ENCODE peak calls at places on chromosomes 1 and 21, in four cellular contexts. One of them, this sample, is unnamed.

GRCh38 chr1:190908691-190909090 is 431.0 kb upstream of the BRINP3 start:
- DNase-seq in stomach: no peak
- DNase-seq in brain microvascular endothelial cell: no peak
- DNase-seq in HFFc6: peak
- DNase-seq in this sample: peak

GRCh38 chr1:48236716-48237470 is 14.4 kb downstream of the SLC5A9 start:
- DNase-seq in stomach: no peak
- DNase-seq in HFFc6: no peak
- DNase-seq in brain microvascular endothelial cell: peak
- DNase-seq in this sample: peak

GRCh38 chr1:59110287-59110686 is 186.6 kb upstream of the FGGY start:
- DNase-seq in stomach: no peak
- DNase-seq in brain microvascular endothelial cell: no peak
- DNase-seq in HFFc6: no peak
- DNase-seq in this sample: no peak

GRCh38 chr1:40462956-40463590 is 12.8 kb downstream of the ZFP69B start:
- DNase-seq in HFFc6: no peak
- DNase-seq in brain microvascular endothelial cell: no peak
- DNase-seq in stomach: no peak
- DNase-seq in this sample: no peak

GRCh38 chr1:29541641-29542040 is 305.3 kb downstream of the PTPRU start:
- DNase-seq in brain microvascular endothelial cell: no peak
- DNase-seq in HFFc6: no peak
- DNase-seq in stomach: peak
- DNase-seq in this sample: no peak

GRCh38 chr1:112007169-112007568 is 17.7 kb upstream of the KCND3 start:
- DNase-seq in stomach: no peak
- DNase-seq in brain microvascular endothelial cell: no peak
- DNase-seq in HFFc6: no peak
- DNase-seq in this sample: no peak

GRCh38 chr21:34592120-34592561 is 22.8 kb downstream of the RCAN1 start:
- DNase-seq in HFFc6: no peak
- DNase-seq in stomach: peak
- DNase-seq in brain microvascular endothelial cell: peak
- DNase-seq in this sample: no peak

GRCh38 chr1:33532936-33533335 is 60.5 kb downstream of the ZSCAN20 start:
- DNase-seq in stomach: no peak
- DNase-seq in brain microvascular endothelial cell: no peak
- DNase-seq in HFFc6: no peak
- DNase-seq in this sample: no peak

GRCh38 chr1:118101445-118101844 is 83.6 kb downstream of the SPAG17 start:
- DNase-seq in brain microvascular endothelial cell: no peak
- DNase-seq in stomach: no peak
- DNase-seq in HFFc6: peak
- DNase-seq in this sample: no peak

GRCh38 chr1:14826172-14826636 is 227.7 kb downstream of the KAZN start:
- DNase-seq in brain microvascular endothelial cell: peak
- DNase-seq in stomach: no peak
- DNase-seq in HFFc6: peak
- DNase-seq in this sample: peak

GRCh38 chr1:226568077-226568831 is 19.7 kb downstream of the STUM start:
- DNase-seq in HFFc6: no peak
- DNase-seq in stomach: no peak
- DNase-seq in brain microvascular endothelial cell: no peak
- DNase-seq in this sample: peak

GRCh38 chr1:179295356-179295755 is 1.8 kb downstream of the SOAT1 start:
- DNase-seq in stomach: no peak
- DNase-seq in HFFc6: no peak
- DNase-seq in brain microvascular endothelial cell: no peak
- DNase-seq in this sample: no peak

GRCh38 chr1:241990040-241990439 is 8.9 kb downstream of the MAP1LC3C start:
- DNase-seq in stomach: peak
- DNase-seq in brain microvascular endothelial cell: peak
- DNase-seq in HFFc6: peak
- DNase-seq in this sample: peak

GRCh38 chr1:241985787-241986186 is 13.1 kb downstream of the MAP1LC3C start:
- DNase-seq in stomach: peak
- DNase-seq in brain microvascular endothelial cell: peak
- DNase-seq in HFFc6: peak
- DNase-seq in this sample: peak
- TF ChIP-seq CTCF in stomach: peak
- TF ChIP-seq CTCF in brain microvascular endothelial cell: peak
- TF ChIP-seq CTCF in HFFc6: peak
- TF ChIP-seq CTCF in this sample: peak

GRCh38 chr1:156485984-156486383 is 14.6 kb downstream of the MEF2D start:
- DNase-seq in stomach: no peak
- DNase-seq in HFFc6: no peak
- DNase-seq in brain microvascular endothelial cell: no peak
- DNase-seq in this sample: no peak
- TF ChIP-seq CTCF in stomach: no peak
- TF ChIP-seq CTCF in HFFc6: no peak
- TF ChIP-seq CTCF in brain microvascular endothelial cell: no peak
- TF ChIP-seq CTCF in this sample: no peak

GRCh38 chr1:54499097-54500029 is 48.7 kb upstream of the ACOT11 start:
- DNase-seq in HFFc6: peak
- DNase-seq in brain microvascular endothelial cell: peak
- DNase-seq in stomach: no peak
- DNase-seq in this sample: peak
- TF ChIP-seq CTCF in HFFc6: peak
- TF ChIP-seq CTCF in brain microvascular endothelial cell: peak
- TF ChIP-seq CTCF in stomach: peak
- TF ChIP-seq CTCF in this sample: peak

DNA sequence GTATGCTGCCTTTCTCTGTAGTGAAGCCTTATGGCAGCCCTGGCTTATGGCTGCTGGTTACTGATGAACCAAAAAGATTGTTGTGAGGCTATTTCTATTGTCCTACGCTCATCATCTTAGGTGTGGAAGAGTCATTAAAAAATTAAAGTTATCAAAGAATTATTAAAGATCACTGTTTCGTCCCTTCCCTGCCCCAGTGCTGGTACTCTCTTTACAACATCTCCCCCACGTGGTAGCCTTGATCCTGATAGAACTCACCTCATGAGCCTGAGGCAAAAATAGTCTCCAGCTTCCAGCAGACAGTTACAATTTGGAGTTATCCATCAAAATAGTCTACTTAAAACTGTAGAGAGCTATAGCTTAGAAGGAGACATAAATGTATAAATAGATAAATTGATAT is 201.5 kb downstream of the S1PR1 start:
- DNase-seq in stomach: no peak
- DNase-seq in HFFc6: no peak
- DNase-seq in brain microvascular endothelial cell: peak
- DNase-seq in this sample: peak
- TF ChIP-seq CTCF in stomach: no peak
- TF ChIP-seq CTCF in HFFc6: peak
- TF ChIP-seq CTCF in brain microvascular endothelial cell: peak
- TF ChIP-seq CTCF in this sample: peak

DNA sequence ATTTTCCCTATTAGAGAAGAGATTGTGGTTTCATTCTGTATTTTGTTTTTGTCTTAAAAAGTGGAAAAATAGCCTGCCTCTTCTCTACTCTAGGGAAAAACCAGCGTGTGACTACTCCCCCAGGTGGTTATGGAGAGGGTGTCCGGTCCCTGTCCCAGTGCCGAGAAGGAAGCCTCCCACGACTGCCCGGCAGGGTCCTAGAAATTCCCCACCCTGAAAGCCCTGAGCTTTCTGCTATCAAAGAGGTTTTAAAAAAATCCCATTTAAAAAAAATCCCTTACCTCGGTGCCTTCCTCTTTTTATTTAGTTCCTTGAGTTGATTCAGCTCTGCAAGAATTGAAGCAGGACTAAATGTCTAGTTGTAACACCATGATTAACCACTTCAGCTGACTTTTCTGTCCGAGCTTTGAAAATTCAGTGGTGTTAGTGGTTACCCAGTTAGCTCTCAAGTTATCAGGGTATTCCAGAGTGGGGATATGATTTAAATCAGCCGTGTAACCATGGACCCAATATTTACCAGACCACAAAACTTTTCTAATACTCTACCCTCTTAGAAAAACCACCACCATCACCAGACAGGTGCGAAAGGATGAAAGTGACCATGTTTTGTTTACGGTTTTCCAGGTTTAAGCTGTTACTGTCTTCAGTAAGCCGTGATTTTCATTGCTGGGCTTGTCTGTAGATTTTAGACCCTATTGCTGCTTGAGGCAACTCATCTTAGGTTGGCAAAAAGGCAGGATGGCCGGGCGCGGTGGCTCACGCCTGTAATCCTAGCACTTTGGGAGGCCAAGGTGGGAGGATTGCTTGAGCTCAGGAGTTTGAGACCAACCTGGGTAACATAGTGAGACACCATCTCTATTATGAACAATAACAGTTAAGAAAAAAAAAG is 34.9 kb upstream of the TDRD10 start:
- DNase-seq in HFFc6: no peak
- DNase-seq in brain microvascular endothelial cell: no peak
- DNase-seq in stomach: no peak
- DNase-seq in this sample: no peak
- TF ChIP-seq CTCF in HFFc6: peak
- TF ChIP-seq CTCF in brain microvascular endothelial cell: peak
- TF ChIP-seq CTCF in stomach: peak
- TF ChIP-seq CTCF in this sample: peak

DNA sequence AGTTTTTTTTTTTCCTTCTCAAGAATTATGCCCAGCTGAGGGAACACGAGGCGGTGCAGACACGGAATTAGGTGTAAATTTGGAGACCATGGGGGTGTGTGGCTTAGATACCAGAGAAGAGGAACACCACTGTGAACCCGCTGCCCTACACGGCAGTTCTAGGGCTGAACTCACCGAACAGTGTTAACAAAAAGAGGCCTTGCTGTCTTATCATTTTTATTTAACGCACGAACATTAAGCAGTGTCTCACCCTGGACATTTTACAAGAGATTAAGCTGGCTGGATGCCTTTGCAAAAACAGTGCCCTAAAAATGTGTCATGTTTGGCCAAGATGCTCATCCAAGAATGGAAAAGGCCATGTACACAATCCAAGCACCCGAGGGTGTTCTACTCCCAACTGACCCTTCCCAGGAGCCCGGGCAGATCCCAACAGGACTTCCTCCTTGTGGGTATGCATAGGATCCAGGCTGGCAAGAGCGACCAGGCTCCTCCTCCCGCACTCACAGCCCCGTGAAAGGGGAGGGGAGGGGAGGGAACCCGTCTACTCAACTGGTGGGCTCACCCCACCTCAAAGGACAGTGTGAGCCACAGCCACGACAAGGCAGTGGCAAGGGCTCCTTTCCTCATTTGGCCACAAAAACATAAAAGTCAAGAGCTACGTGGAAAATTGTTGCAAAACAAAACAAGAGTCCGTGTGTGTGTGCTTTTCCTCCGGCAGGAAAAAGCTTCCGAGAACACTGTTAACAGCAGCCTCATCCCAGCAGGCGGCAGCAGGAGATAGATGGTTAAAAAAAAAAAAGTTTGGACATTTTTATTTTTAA is 20.3 kb downstream of the C2CD2 start:
- DNase-seq in HFFc6: peak
- DNase-seq in brain microvascular endothelial cell: no peak
- DNase-seq in stomach: no peak
- DNase-seq in this sample: peak
- TF ChIP-seq CTCF in HFFc6: peak
- TF ChIP-seq CTCF in brain microvascular endothelial cell: peak
- TF ChIP-seq CTCF in stomach: no peak
- TF ChIP-seq CTCF in this sample: peak

GRCh38 chr1:94528271-94528670 is 13.3 kb downstream of the F3 start:
- DNase-seq in stomach: no peak
- DNase-seq in HFFc6: peak
- DNase-seq in brain microvascular endothelial cell: no peak
- DNase-seq in this sample: no peak
- TF ChIP-seq CTCF in stomach: no peak
- TF ChIP-seq CTCF in HFFc6: peak
- TF ChIP-seq CTCF in brain microvascular endothelial cell: no peak
- TF ChIP-seq CTCF in this sample: no peak

This sample was measured in cardiac fibroblast.